ENCODE peak calls at places on chromosome 9, in six cellular contexts. B is activated CD4-positive, alpha-beta T cell treated with anti-CD3 and anti-CD28 coated beads, Interleukin-2, amount 10 ng/mL, durations not matched to agents 7 days and 5 days; F is neural crest cell; U is epithelial cell of esophagus; J is hypothalamus; S is iPS-NIHi11. D is an unnamed sample.

GRCh38 chr9:137497921-137498719 is 39.0 kb upstream of the NSMF start:
- DNase-seq in B (no peak), F (no peak), U (no peak), J (peak; percentile 8), S (peak; percentile 14), D (no peak)

GRCh38 chr9:27204578-27204977 is 92.4 kb downstream of the EQTN start:
- DNase-seq in B (no peak), F (no peak), U (peak; percentile 80), J (no peak), S (no peak), D (no peak)

GRCh38 chr9:89638897-89639296 is 34.1 kb downstream of the GADD45G start:
- DNase-seq in B (no peak), F (no peak), U (no peak), J (no peak), S (no peak), D (no peak)

GRCh38 chr9:41229408-41230401 is 40.6 kb upstream of the ZNG1F start:
- DNase-seq in B (no peak), F (no peak), U (peak; percentile 27), J (no peak), S (peak; percentile 4), D (no peak)

GRCh38 chr9:131732061-131732526 is 7.8 kb downstream of the RAPGEF1 start:
- DNase-seq in B (no peak), F (no peak), U (peak; percentile 97), J (no peak), S (no peak), D (no peak)

GRCh38 chr9:126283799-126284465 is 42.7 kb upstream of the MVB12B start:
- DNase-seq in B (no peak), F (no peak), U (no peak), J (no peak), S (no peak), D (no peak)

GRCh38 chr9:120715331-120715924 is 1.2 kb upstream of the MEGF9 start:
- DNase-seq in B (no peak), F (peak; percentile 44), U (peak; percentile 79), J (peak; percentile 29), S (peak; percentile 34), D (peak; percentile 51)

GRCh38 chr9:128125575-128126354 is 1.8 kb downstream of the PTGES2 start:
- DNase-seq in B (no peak), F (no peak), U (no peak), J (no peak), S (no peak), D (no peak)

GRCh38 chr9:134753191-134753590 is 111.6 kb downstream of the COL5A1 start:
- DNase-seq in B (no peak), F (no peak), U (no peak), J (no peak), S (no peak), D (no peak)

GRCh38 chr9:127749090-127749787 is 14.1 kb upstream of the TOR2A start:
- DNase-seq in B (no peak), F (no peak), U (no peak), J (no peak), S (no peak), D (no peak)

GRCh38 chr9:91211919-91212318 is 149.8 kb downstream of the AUH start:
- DNase-seq in B (no peak), F (no peak), U (no peak), J (no peak), S (no peak), D (no peak)

GRCh38 chr9:111232997-111233790 is 96.8 kb downstream of the OR2K2 start:
- DNase-seq in B (no peak), F (no peak), U (no peak), J (no peak), S (peak; percentile 21), D (peak; percentile 3)

GRCh38 chr9:128771745-128772519 is at the start of gene ZER1:
- DNase-seq in B (peak; percentile 94), F (peak; percentile 87), U (peak; percentile 95), J (peak; percentile 89), S (peak; percentile 100), D (peak; percentile 96)

GRCh38 chr9:98736216-98736615 is 27.5 kb upstream of the GABBR2 start:
- DNase-seq in B (no peak), F (no peak), U (no peak), J (no peak), S (no peak), D (no peak)

GRCh38 chr9:102434545-102434944 is 560.6 kb upstream of the CYLC2 start:
- DNase-seq in B (no peak), F (no peak), U (no peak), J (no peak), S (no peak), D (no peak)

GRCh38 chr9:12723409-12724028 is 30.3 kb downstream of the TYRP1 start:
- DNase-seq in B (no peak), F (no peak), U (peak; percentile 52), J (no peak), S (no peak), D (no peak)

GRCh38 chr9:138022121-138022741 is 144.6 kb downstream of the CACNA1B start:
- DNase-seq in B (no peak), F (no peak), U (no peak), J (peak; percentile 19), S (peak; percentile 82), D (peak; percentile 51)

D was measured in nephron progenitor cell.